ENCODE peak calls at places on chromosomes 6 and 20, in five cellular contexts. T, W, P, E and H are unnamed samples.

GRCh38 chr6:50842861-50843384 is 24.3 kb downstream of the TFAP2B start:
- DNase-seq in T (no peak), W (peak), E (no peak), P (no peak), H (no peak)

GRCh38 chr6:502761-503160 is 111.2 kb downstream of the IRF4 start:
- DNase-seq in W (no peak), E (no peak), P (no peak), T (no peak), H (no peak)

GRCh38 chr6:149455028-149455732 is 29.6 kb downstream of the ZC3H12D start:
- DNase-seq in W (no peak), E (no peak), T (no peak), P (no peak), H (no peak)

GRCh38 chr20:23163562-23163961 is 77.4 kb upstream of the CD93 start:
- DNase-seq in P (peak), E (no peak), W (no peak), T (no peak), H (no peak)

GRCh38 chr6:13377054-13377758 is 48.9 kb upstream of the TBC1D7 start:
- DNase-seq in E (no peak), P (no peak), T (no peak), W (no peak), H (no peak)

GRCh38 chr20:11376998-11377397 is 540.7 kb upstream of the BTBD3 start:
- DNase-seq in P (no peak), E (no peak), W (no peak), T (no peak), H (peak)

GRCh38 chr20:22807646-22808045 is 223.3 kb upstream of the FOXA2 start:
- DNase-seq in E (no peak), W (no peak), T (no peak), P (no peak), H (no peak)

GRCh38 chr6:117072134-117072533 is 193.2 kb upstream of the VGLL2 start:
- DNase-seq in E (no peak), T (no peak), P (peak), W (no peak), H (peak)

GRCh38 chr6:15358579-15359327 is 112.9 kb downstream of the JARID2 start:
- DNase-seq in P (no peak), T (no peak), E (no peak), W (no peak), H (no peak)

GRCh38 chr6:69735029-69735428 is 61.8 kb downstream of the LMBRD1 start:
- DNase-seq in W (no peak), E (no peak), P (no peak), T (no peak), H (no peak)

GRCh38 chr20:40197744-40198143 is 491.3 kb downstream of the MAFB start:
- DNase-seq in E (no peak), W (no peak), P (no peak), T (no peak), H (no peak)

GRCh38 chr6:129280719-129281118 is 397.8 kb downstream of the LAMA2 start:
- DNase-seq in E (peak), W (no peak), T (no peak), P (no peak), H (no peak)

GRCh38 chr20:51469578-51470520 is 72.7 kb downstream of the NFATC2 start:
- DNase-seq in W (peak), T (no peak), E (no peak), P (no peak), H (no peak)

GRCh38 chr6:121830759-121831158 is 395.3 kb downstream of the GJA1 start:
- DNase-seq in E (no peak), P (peak), T (no peak), W (no peak), H (no peak)

GRCh38 chr6:44304282-44305199 is 8.6 kb downstream of the AARS2 start:
- DNase-seq in P (peak), W (peak), T (peak), E (peak), H (peak)

GRCh38 chr20:56418385-56418861 is 6.4 kb downstream of the CASS4 start:
- DNase-seq in P (no peak), W (no peak), T (no peak), E (no peak), H (no peak)

GRCh38 chr6:89079611-89080213 is 839 bp upstream of the PNRC1 start:
- DNase-seq in T (peak), W (peak), P (peak), E (peak), H (peak)

GRCh38 chr6:38157905-38158304 is 338.4 kb downstream of the ZFAND3 start:
- DNase-seq in P (no peak), W (no peak), E (no peak), T (no peak), H (no peak)

GRCh38 chr6:101779051-101779844 is 385.7 kb downstream of the GRIK2 start:
- DNase-seq in W (no peak), T (no peak), E (no peak), P (no peak), H (no peak)

GRCh38 chr6:33904050-33904827 is 100.4 kb upstream of the MLN start:
- DNase-seq in P (no peak), E (peak), T (no peak), W (peak), H (no peak)

GRCh38 chr20:16397053-16397452 is 176.2 kb downstream of the KIF16B start:
- DNase-seq in T (peak), W (no peak), E (no peak), P (peak), H (peak)

GRCh38 chr6:97841763-97842162 is 558.7 kb upstream of the MMS22L start:
- DNase-seq in E (no peak), T (no peak), W (no peak), P (no peak), H (no peak)

GRCh38 chr6:163415176-163415619 is 680 bp downstream of the QKI start:
- DNase-seq in E (peak), W (peak), T (no peak), P (no peak), H (no peak)

GRCh38 chr6:111591901-111592461 is 13.7 kb downstream of the TRAF3IP2 start:
- DNase-seq in P (no peak), T (no peak), W (no peak), E (no peak), H (no peak)

GRCh38 chr6:47529734-47530133 is 52.1 kb downstream of the CD2AP start:
- DNase-seq in P (no peak), W (no peak), E (no peak), T (no peak), H (no peak)

GRCh38 chr6:156804402-156804801 is 27.2 kb downstream of the ARID1B start:
- DNase-seq in W (no peak), P (no peak), T (no peak), E (no peak), H (no peak)

GRCh38 chr6:83633149-83633548 is 75.8 kb downstream of the SNAP91 start:
- DNase-seq in E (no peak), W (no peak), P (no peak), T (no peak), H (no peak)

GRCh38 chr6:91659881-91660280 is 1073.0 kb upstream of the MAP3K7 start:
- DNase-seq in P (no peak), W (no peak), E (no peak), T (no peak), H (no peak)

GRCh38 chr20:57528148-57528547 is 3.2 kb upstream of the CTCFL start:
- DNase-seq in P (no peak), W (no peak), T (no peak), E (no peak), H (no peak)

GRCh38 chr20:57529810-57530209 is 4.9 kb upstream of the CTCFL start:
- DNase-seq in P (no peak), E (no peak), T (no peak), W (no peak), H (no peak)

GRCh38 chr20:57527728-57528127 is 2.8 kb upstream of the CTCFL start:
- DNase-seq in P (no peak), T (no peak), E (no peak), W (no peak), H (no peak)

GRCh38 chr20:57530327-57530981 is 5.5 kb upstream of the CTCFL start:
- DNase-seq in T (no peak), E (no peak), P (no peak), W (no peak), H (no peak)

GRCh38 chr20:57529160-57529585 is 4.2 kb upstream of the CTCFL start:
- DNase-seq in T (no peak), E (no peak), W (no peak), P (no peak), H (no peak)
- H3K4me3 ChIP-seq in T (no peak), E (no peak), W (no peak), P (no peak), H (no peak)

DNA sequence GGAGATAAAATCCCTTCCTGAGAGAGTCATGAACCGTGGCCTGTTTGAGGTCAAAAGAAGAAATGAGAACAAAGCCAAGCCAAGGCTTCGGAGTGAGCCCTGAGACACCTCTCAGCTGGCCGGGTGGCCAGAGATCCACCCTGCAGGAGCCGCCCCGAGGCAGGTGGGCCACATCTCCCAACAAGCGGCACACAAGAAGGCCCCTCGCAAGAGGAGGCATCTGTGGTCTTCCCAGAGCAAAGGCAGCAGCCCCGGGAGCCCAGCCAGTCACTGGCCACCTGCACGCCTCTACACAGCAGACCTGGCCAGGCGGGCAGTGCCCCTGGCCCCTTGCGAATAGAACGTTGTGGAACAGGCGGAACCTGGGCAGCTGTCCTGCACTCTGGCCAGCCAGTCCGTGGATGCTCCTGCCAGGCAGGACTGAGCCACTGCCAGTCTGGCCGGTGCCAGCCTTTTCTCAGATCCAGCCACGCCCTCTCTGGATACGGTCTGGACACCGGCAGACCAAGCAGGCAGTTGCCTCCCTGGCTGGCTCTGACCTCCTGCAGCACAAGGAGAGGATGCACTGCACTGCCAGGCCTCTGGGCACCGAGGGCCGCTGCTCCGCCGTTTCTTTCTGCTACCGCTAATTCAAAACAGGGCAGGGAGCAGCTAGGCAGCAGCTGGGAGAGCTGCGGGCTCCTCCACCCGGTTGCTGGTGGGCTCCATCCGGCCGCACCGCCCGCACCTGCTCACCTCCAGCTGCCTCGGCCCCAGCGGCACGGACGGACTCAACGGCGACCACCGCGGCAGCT is 30.6 kb upstream of the AFDN start:
- DNase-seq in W (peak), T (no peak), E (no peak), P (peak), H (peak)
- H3K4me3 ChIP-seq in W (peak), T (no peak), E (no peak), P (peak), H (no peak)

DNA sequence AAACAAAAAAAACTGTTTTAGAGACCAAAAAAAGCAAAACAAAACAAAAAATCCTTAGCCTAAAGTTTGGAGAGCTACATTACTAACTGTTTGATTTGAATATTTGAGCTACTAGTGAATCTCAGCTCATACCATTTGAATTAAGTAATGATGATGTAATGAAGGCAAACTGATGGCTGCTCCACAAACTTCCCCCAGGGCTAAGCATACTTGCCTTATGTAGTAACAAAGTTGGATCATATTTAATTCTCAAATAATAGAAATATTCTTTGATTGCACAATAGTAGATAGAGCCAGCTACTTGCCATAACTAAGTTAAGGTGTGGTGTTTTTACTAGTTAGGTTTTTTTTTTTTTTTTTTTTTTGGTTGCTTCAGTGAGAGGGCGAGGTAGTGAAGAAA is 2.8 kb downstream of the RAB32 start:
- DNase-seq in W (no peak), E (no peak), P (no peak), T (peak), H (peak)
- H3K4me3 ChIP-seq in W (no peak), E (no peak), P (peak), T (no peak), H (peak)

GRCh38 chr6:135170849-135171248 is 10.3 kb upstream of the MYB start:
- DNase-seq in T (no peak), W (no peak), E (no peak), P (no peak), H (no peak)

GRCh38 chr6:135167617-135168016 is 13.5 kb upstream of the MYB start:
- DNase-seq in E (no peak), W (no peak), T (no peak), P (no peak), H (no peak)

GRCh38 chr6:135168766-135169165 is 12.3 kb upstream of the MYB start:
- DNase-seq in T (no peak), E (no peak), P (no peak), W (no peak), H (no peak)

GRCh38 chr6:135173242-135173988 is 7.7 kb upstream of the MYB start:
- DNase-seq in P (no peak), E (no peak), W (no peak), T (no peak), H (no peak)

GRCh38 chr6:135170238-135170637 is 10.9 kb upstream of the MYB start:
- DNase-seq in W (no peak), E (no peak), T (no peak), P (no peak), H (no peak)
- H3K4me3 ChIP-seq in W (no peak), E (no peak), T (no peak), P (no peak), H (no peak)

GRCh38 chr20:34557936-34558319 is 590 bp upstream of the MAP1LC3A start:
- DNase-seq in E (no peak), T (no peak), P (no peak), W (no peak), H (no peak)

GRCh38 chr20:34558320-34559202 is at the start of gene MAP1LC3A:
- DNase-seq in T (peak), E (peak), W (peak), P (peak), H (peak)

GRCh38 chr20:34560614-34561013 is 2.1 kb downstream of the MAP1LC3A start:
- DNase-seq in W (peak), T (no peak), E (no peak), P (no peak), H (no peak)

GRCh38 chr20:34560141-34560523 is 1.6 kb downstream of the MAP1LC3A start:
- DNase-seq in E (no peak), T (no peak), P (no peak), W (no peak), H (no peak)

DNA sequence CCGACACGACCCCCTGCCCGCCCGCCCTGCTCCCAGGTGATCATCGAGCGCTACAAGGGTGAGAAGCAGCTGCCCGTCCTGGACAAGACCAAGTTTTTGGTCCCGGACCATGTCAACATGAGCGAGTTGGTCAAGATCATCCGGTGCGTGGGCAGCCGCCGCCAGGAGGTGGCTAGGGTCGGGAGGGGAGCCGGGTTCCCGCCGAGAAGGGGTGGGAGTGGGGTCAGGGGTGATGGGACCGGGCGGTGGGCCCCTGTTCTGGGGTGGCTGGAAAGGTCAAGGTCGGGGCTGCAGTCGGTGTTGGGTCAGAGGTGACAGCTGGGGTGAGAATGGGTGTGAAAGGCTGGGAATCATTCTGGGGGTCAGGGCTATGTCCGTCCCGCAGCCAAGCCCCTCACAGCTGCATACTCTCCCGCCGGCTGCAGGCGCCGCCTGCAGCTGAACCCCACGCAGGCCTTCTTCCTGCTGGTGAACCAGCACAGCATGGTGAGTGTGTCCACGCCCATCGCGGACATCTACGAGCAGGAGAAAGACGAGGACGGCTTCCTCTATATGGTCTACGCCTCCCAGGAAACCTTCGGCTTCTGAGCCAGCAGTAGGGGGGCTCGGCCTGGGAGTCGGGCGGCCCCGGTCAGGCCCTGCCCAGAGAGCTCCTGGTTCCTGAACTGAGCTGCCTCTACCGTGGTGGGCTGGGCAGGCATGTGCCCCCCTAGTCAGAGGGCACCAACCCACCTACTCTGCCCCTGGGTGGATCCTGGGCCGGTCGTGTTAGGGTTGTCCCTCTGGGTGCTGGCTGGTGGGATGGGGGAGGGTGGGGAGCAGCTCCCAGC is 1.0 kb downstream of the MAP1LC3A start:
- DNase-seq in P (no peak), W (peak), E (no peak), T (no peak), H (no peak)
- H3K4me3 ChIP-seq in P (peak), W (no peak), E (no peak), T (peak), H (no peak)

GRCh38 chr6:20589266-20589665 is 55.0 kb downstream of the CDKAL1 start:
- DNase-seq in W (no peak), T (no peak), P (no peak), E (no peak), H (no peak)
- H3K4me3 ChIP-seq in W (no peak), T (no peak), P (no peak), E (no peak), H (no peak)

GRCh38 chr6:164926686-164927085 is 382.7 kb downstream of the C6orf118 start:
- DNase-seq in T (no peak), W (no peak), E (no peak), P (no peak), H (no peak)
- H3K4me3 ChIP-seq in T (no peak), W (no peak), E (no peak), P (no peak), H (no peak)

DNA sequence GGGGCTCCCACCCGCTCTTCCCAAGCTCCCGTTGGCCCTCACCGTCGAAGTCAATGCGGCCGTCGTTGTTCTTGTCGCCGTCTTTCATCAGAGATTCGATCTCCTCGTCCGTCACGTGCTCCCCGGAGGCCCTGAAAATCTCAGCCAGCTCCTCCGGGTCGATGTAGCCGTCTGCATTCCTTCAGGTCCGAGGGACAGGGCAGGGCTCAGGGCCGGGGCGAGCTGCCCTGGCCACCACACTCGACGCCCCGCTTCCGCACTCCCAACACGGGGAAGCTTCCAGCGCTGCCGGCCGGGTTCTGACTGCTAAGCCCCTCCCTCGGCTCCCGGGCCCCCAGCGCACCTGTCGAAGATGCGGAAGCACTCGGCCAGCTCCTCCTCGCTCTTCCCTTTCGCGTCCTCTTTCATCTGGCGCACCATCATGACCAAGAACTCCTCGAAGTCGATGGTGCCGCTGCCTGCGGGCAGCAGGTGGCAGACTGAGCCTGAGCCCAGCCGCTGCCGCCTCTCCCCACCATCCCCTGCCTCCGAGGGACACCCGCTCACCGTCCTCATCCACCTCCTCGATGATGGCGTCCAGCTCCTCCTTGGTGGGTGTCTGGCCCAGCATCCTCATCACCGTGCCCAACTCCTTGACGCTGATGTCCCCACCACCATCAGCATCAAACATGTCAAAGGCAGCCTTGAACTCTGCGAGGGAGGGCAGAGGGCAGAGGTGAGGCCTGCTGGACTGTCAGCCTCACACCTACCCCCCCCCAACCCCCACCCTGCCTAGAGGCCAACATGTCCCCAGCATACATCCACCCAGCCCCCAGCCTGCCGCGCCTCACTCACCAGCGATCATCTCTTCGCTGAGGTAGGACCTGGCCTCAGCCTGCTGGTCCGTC is 2.9 kb downstream of the TNNC2 start:
- DNase-seq in E (peak), T (peak), P (peak), W (peak), H (no peak)
- H3K4me3 ChIP-seq in E (peak), T (no peak), P (peak), W (no peak), H (no peak)